ENCODE peak calls at places on chromosomes 7 and 10, in six cellular contexts. O is HTR-8/SVneo; H is CD8-positive, alpha-beta memory T cell; W is A172; A is choroid plexus epithelial cell; B is activated T-helper 9 cell treated with anti-CD3 and anti-CD28 coated beads, Interleukin-2, amount 50 U/mL, for 16 hours. Z is an unnamed sample.

GRCh38 chr7:115574676-115575291 is 455.8 kb downstream of the TFEC start:
- DNase-seq in O (no peak), H (no peak), W (no peak), A (no peak), B (no peak), Z (no peak)

GRCh38 chr7:134448359-134449229 is 10.3 kb downstream of the AKR1B1 start:
- DNase-seq in O (no peak), H (no peak), W (peak; percentile 79), A (peak; percentile 84), B (no peak), Z (peak; percentile 94)

GRCh38 chr10:126387041-126387908 is 1.0 kb downstream of the ADAM12 start:
- DNase-seq in O (peak; percentile 45), H (no peak), W (peak; percentile 47), A (peak; percentile 83), B (peak; percentile 2), Z (peak; percentile 81)

GRCh38 chr10:27742926-27743735 is 2.5 kb downstream of the MKX start:
- DNase-seq in O (no peak), H (no peak), W (no peak), A (no peak), B (peak; percentile 16), Z (no peak)

GRCh38 chr7:155482511-155483183 is 24.7 kb downstream of the EN2 start:
- DNase-seq in O (no peak), H (no peak), W (no peak), A (no peak), B (no peak), Z (no peak)

GRCh38 chr7:3943265-3943664 is 642.2 kb downstream of the SDK1 start:
- DNase-seq in O (no peak), H (no peak), W (no peak), A (no peak), B (no peak), Z (no peak)

GRCh38 chr10:109427421-109427820 is 495.9 kb downstream of the XPNPEP1 start:
- DNase-seq in O (no peak), H (no peak), W (peak; percentile 18), A (peak; percentile 2), B (no peak), Z (peak; percentile 47)

GRCh38 chr7:140230862-140231778 is 54.3 kb upstream of the KDM7A start:
- DNase-seq in O (peak; percentile 48), H (peak; percentile 73), W (no peak), A (peak; percentile 15), B (peak; percentile 37), Z (peak; percentile 11)

GRCh38 chr10:113565364-113565763 is 12.5 kb downstream of the HABP2 start:
- DNase-seq in O (no peak), H (no peak), W (no peak), A (no peak), B (no peak), Z (no peak)

GRCh38 chr7:138748666-138749065 is 47.5 kb upstream of the SVOPL start:
- DNase-seq in O (no peak), H (no peak), W (no peak), A (no peak), B (no peak), Z (no peak)

GRCh38 chr7:19268737-19269136 is 123.5 kb upstream of the FERD3L start:
- DNase-seq in O (no peak), H (no peak), W (no peak), A (peak; percentile 76), B (no peak), Z (peak; percentile 35)

GRCh38 chr7:150399861-150400778 is 21.0 kb downstream of the ZNF775 start:
- DNase-seq in O (no peak), H (no peak), W (peak; percentile 80), A (no peak), B (no peak), Z (peak; percentile 22)

GRCh38 chr10:86103391-86104101 is 263.0 kb downstream of the GRID1 start:
- DNase-seq in O (no peak), H (peak; percentile 20), W (no peak), A (no peak), B (no peak), Z (no peak)

GRCh38 chr7:24573554-24574338 is 494 bp downstream of the PALS2 start:
- DNase-seq in O (peak; percentile 27), H (peak; percentile 62), W (peak; percentile 29), A (peak; percentile 57), B (peak; percentile 13), Z (peak; percentile 48)

GRCh38 chr10:124325658-124325965 is 93.1 kb downstream of the OAT start:
- DNase-seq in O (no peak), H (no peak), W (no peak), A (no peak), B (no peak), Z (no peak)

GRCh38 chr7:24727165-24728120 is 29.8 kb downstream of the GSDME start:
- DNase-seq in O (no peak), H (no peak), W (no peak), A (peak; percentile 26), B (no peak), Z (peak; percentile 76)

GRCh38 chr7:158754746-158755444 is 50.3 kb upstream of the NCAPG2 start:
- DNase-seq in O (no peak), H (no peak), W (no peak), A (no peak), B (no peak), Z (no peak)

GRCh38 chr7:3229904-3230470 is 71.1 kb upstream of the SDK1 start:
- DNase-seq in O (no peak), H (no peak), W (no peak), A (no peak), B (no peak), Z (no peak)

GRCh38 chr7:134935701-134936100 is 50.6 kb upstream of the AGBL3 start:
- DNase-seq in O (no peak), H (no peak), W (no peak), A (peak; percentile 44), B (no peak), Z (peak; percentile 43)

GRCh38 chr7:47888371-47889265 is 59.6 kb downstream of the PKD1L1 start:
- DNase-seq in O (no peak), H (no peak), W (no peak), A (no peak), B (no peak), Z (no peak)

GRCh38 chr7:39644170-39644569 is 20.8 kb downstream of the RALA start:
- DNase-seq in O (no peak), H (no peak), W (no peak), A (peak; percentile 89), B (no peak), Z (peak; percentile 82)

GRCh38 chr7:46244752-46245151 is 323.7 kb upstream of the IGFBP3 start:
- DNase-seq in O (no peak), H (no peak), W (no peak), A (peak; percentile 81), B (no peak), Z (peak; percentile 32)

GRCh38 chr10:3397231-3397630 is 224.6 kb upstream of the PITRM1 start:
- DNase-seq in O (no peak), H (no peak), W (peak; percentile 21), A (no peak), B (no peak), Z (no peak)